ENCODE peak calls at places on chromosomes 13 and 19, in seven cellular contexts. T is mesendoderm, F is H9, V is H1, S is IMR-90, L is neuronal stem cell, I is trophoblast cell. N is an unnamed sample.

GRCh38 chr13:40982772-40983171 is 36.3 kb downstream of the ELF1 start:
- DNase-seq in T (peak; percentile 40), L (no peak), V (no peak), F (no peak), S (peak; percentile 52), I (no peak), N (peak; percentile 91)

GRCh38 chr19:29311391-29311790 is 98.4 kb upstream of the UQCRFS1 start:
- DNase-seq in V (no peak), F (peak; percentile 43), L (no peak), I (no peak), S (no peak), T (peak; percentile 48), N (no peak)

GRCh38 chr13:109180905-109181425 is 551.6 kb downstream of the MYO16 start:
- DNase-seq in F (no peak), T (peak; percentile 41), I (peak; percentile 21), V (no peak), L (no peak), S (peak; percentile 90), N (peak; percentile 87)

GRCh38 chr19:48196933-48197665 is 26.6 kb downstream of the ZSWIM9 start:
- DNase-seq in F (no peak), S (no peak), T (peak; percentile 45), I (no peak), L (no peak), V (no peak), N (no peak)

GRCh38 chr13:34011552-34012085 is 193.7 kb downstream of the RFC3 start:
- DNase-seq in V (no peak), S (no peak), L (no peak), F (no peak), I (peak; percentile 46), T (no peak), N (no peak)

GRCh38 chr19:3504723-3505122 is 1.4 kb upstream of the FZR1 start:
- DNase-seq in I (no peak), L (no peak), S (no peak), T (peak; percentile 58), F (no peak), V (no peak), N (peak; percentile 68)

GRCh38 chr19:38270587-38271167 is 6.3 kb downstream of the SPINT2 start:
- DNase-seq in S (peak; percentile 56), L (no peak), F (no peak), V (no peak), I (no peak), T (peak; percentile 64), N (no peak)

GRCh38 chr19:9877775-9878510 is 42.8 kb downstream of the PIN1 start:
- DNase-seq in S (peak; percentile 70), L (no peak), I (no peak), V (no peak), F (no peak), T (no peak), N (peak; percentile 38)

GRCh38 chr13:31433201-31433600 is 233.4 kb downstream of the B3GLCT start:
- DNase-seq in I (no peak), F (no peak), S (no peak), T (no peak), V (no peak), L (no peak), N (no peak)

GRCh38 chr13:105665284-105665683 is 870.2 kb downstream of the EFNB2 start:
- DNase-seq in I (peak; percentile 17), F (no peak), S (peak; percentile 54), T (peak; percentile 19), V (no peak), L (no peak), N (peak; percentile 58)

GRCh38 chr19:4354897-4355296 is 11.5 kb downstream of the MPND start:
- DNase-seq in V (no peak), L (no peak), I (no peak), F (no peak), T (no peak), S (no peak), N (no peak)

GRCh38 chr19:41845001-41845050 is at the start of gene DMRTC2:
- DNase-seq in F (no peak), S (no peak), L (no peak), V (no peak), I (no peak), T (no peak), N (no peak)

GRCh38 chr19:4914736-4915501 is 5.6 kb downstream of the UHRF1 start:
- DNase-seq in F (no peak), V (no peak), S (peak; percentile 69), I (peak; percentile 27), L (no peak), T (peak; percentile 40), N (peak; percentile 82)

GRCh38 chr19:56877069-56877715 is 36.7 kb upstream of the PEG3 start:
- DNase-seq in T (no peak), I (no peak), L (no peak), V (no peak), S (no peak), F (no peak), N (no peak)

GRCh38 chr13:39815345-39816111 is 160.1 kb downstream of the COG6 start:
- DNase-seq in V (no peak), S (no peak), T (no peak), I (no peak), F (no peak), L (no peak), N (no peak)

GRCh38 chr19:56356944-56357343 is 36.4 kb downstream of the ZNF582 start:
- DNase-seq in L (no peak), S (no peak), F (no peak), V (no peak), I (no peak), T (no peak), N (no peak)

GRCh38 chr19:3612901-3613741 is 6.4 kb upstream of the TBXA2R start:
- DNase-seq in S (no peak), F (peak; percentile 88), L (no peak), V (peak; percentile 34), I (no peak), T (peak; percentile 49), N (no peak)

GRCh38 chr19:16559896-16560295 is 12.3 kb downstream of the SLC35E1 start:
- DNase-seq in L (no peak), F (no peak), S (no peak), V (no peak), T (peak; percentile 12), I (no peak), N (no peak)

GRCh38 chr13:45231722-45232121 is 30.9 kb upstream of the KCTD4 start:
- DNase-seq in S (peak; percentile 63), F (no peak), T (peak; percentile 64), I (no peak), L (no peak), V (no peak), N (peak; percentile 81)

GRCh38 chr13:109899748-109900147 is 113.4 kb upstream of the IRS2 start:
- DNase-seq in F (no peak), V (no peak), L (no peak), T (no peak), I (no peak), S (no peak), N (no peak)

GRCh38 chr19:32287811-32288227 is 57.6 kb upstream of the ZNF507 start:
- DNase-seq in L (peak; percentile 63), S (peak; percentile 61), F (peak; percentile 84), V (peak; percentile 34), T (peak; percentile 89), I (peak; percentile 52), N (peak; percentile 53)

GRCh38 chr19:29563688-29564087 is 37.9 kb downstream of the VSTM2B start:
- DNase-seq in V (no peak), F (no peak), T (no peak), L (no peak), S (no peak), I (no peak), N (no peak)

DNA sequence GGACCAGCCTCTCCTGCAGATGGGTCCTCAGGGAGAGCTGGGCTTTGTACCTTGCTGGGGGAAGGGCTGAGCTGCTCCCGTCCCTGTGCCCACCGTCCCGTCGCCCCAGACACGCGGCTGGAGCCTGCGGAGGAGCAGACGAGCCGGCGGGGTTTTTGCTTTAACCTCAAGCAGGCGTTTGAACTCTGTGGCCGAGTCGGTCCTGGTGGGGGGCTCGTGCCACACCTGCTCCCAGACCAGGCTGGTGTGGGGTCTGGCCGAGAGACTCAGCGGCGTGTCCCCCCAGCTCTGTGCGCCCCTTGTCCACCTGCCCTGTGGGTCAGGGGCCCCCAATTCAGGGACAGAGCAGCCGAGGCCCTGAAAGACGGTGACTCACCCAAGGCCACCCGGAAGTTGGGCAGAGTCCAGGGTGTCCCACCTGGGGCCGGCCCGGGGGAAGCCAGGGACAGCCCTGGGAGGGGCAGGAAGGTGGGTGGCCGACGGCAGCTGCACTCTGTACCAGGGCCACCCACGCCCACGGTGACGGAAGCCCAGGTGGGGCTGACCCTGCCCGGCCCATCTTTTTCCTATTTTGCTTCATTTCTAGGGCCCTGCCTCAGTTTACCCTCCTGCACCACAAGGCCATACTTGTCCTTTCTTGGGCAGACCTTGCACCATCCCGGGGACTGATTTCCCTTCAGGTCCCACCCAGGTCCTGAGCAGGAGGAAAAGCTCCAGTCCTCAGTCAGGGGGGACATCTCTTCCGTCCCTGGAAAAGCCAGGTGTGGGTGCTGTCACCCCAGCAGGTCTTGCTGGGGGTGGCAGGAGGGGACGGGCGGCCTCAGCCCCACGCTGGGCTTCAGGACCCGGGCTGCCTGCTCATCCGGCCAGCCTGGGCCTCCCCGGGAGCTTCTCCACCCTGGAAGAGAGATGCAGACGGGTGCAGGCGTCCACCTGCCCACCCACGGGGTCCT is 5.3 kb downstream of the EFNA2 start:
- DNase-seq in L (no peak), S (no peak), T (no peak), F (no peak), I (no peak), V (no peak), N (no peak)
- H3K18ac ChIP-seq in L (peak overlapping the region; percentile 83), S (no peak overlapping the region), T (no peak overlapping the region), F (no peak overlapping the region), I (no peak overlapping the region), V (no peak overlapping the region), N (no peak overlapping the region)

DNA sequence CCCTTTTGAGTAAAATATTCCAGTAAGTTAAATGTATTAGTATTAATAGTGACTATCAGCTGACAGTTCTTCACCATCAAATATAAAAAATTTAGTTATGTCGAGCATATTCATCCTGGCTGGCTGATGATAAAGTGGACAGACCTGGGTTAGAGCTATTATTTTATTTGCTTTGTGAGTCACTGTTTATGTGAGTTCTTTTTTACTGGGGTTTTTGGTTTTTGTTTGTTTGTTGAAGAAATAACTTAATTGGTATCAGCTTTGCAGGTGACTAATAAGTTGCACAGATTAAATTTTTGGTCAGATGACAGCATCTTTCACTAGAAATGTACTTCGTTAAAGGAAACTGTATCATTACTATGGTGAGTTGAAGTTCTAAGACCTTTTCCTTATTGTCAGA is 224.7 kb downstream of the GGACT start:
- DNase-seq in I (no peak), S (peak; percentile 65), L (no peak), V (no peak), T (no peak), F (no peak), N (peak; percentile 6)
- H3K27ac ChIP-seq in I (no peak overlapping the region), S (no peak overlapping the region), L (no peak overlapping the region), V (no peak overlapping the region), T (no peak overlapping the region), F (no peak overlapping the region), N (peak overlapping the region; percentile 53)

GRCh38 chr13:28753208-28753892 is 34.6 kb upstream of the SLC46A3 start:
- DNase-seq in V (no peak), T (peak; percentile 97), S (peak; percentile 91), I (peak; percentile 84), F (peak; percentile 79), L (no peak), N (peak; percentile 92)
- H3K18ac ChIP-seq in V (no peak overlapping the region), T (peak overlapping the region; percentile 98), S (peak overlapping the region; percentile 100), I (peak overlapping the region; percentile 54), F (no peak overlapping the region), L (no peak overlapping the region), N (peak overlapping the region; percentile 92)

GRCh38 chr19:7871280-7871529 is 3.0 kb downstream of the PRR36 start:
- DNase-seq in V (no peak), I (no peak), T (peak; percentile 92), S (no peak), F (no peak), L (no peak), N (no peak)
- H3K27ac ChIP-seq in V (peak overlapping the region; percentile 56), I (peak overlapping the region; percentile 16), T (no peak overlapping the region), S (no peak overlapping the region), F (no peak overlapping the region), L (peak overlapping the region; percentile 97), N (peak overlapping the region; percentile 49)

GRCh38 chr19:50488795-50489194 is 12.1 kb upstream of the GARIN5A start:
- DNase-seq in S (no peak), F (no peak), L (no peak), I (no peak), T (no peak), V (no peak), N (no peak)
- H3K18ac ChIP-seq in S (no peak overlapping the region), F (no peak overlapping the region), L (no peak overlapping the region), I (no peak overlapping the region), T (no peak overlapping the region), V (no peak overlapping the region), N (no peak overlapping the region)